ENCODE peak calls at places on chromosomes 12 and 14, in nine cellular contexts. C is naive thymus-derived CD8-positive, alpha-beta T cell; L is osteocyte; Q is HTR-8/SVneo; A is HS-5; B is IMR-90; N is ecto neural progenitor cell; G is T-cell; M is AG09309. D is an unnamed sample.
A peak's percentile ranks its signal among the peaks of the same experiment; 100 is the strongest.

GRCh38 chr14:105532735-105533141 is 6.4 kb downstream of the TMEM121 start:
- DNase-seq in Q (no peak), C (no peak), N (no peak), M (no peak), B (no peak), L (no peak), A (no peak), G (no peak), D (no peak)

GRCh38 chr12:132362966-132363660 is 33.7 kb upstream of the GALNT9 start:
- DNase-seq in B (no peak), G (no peak), M (no peak), A (no peak), N (no peak), C (no peak), L (no peak), Q (no peak), D (no peak)

GRCh38 chr12:5586201-5586600 is 154.3 kb downstream of the NTF3 start:
- DNase-seq in C (no peak), A (no peak), N (no peak), L (no peak), Q (no peak), G (no peak), M (peak; percentile 32), B (peak; percentile 71), D (peak; percentile 19)

GRCh38 chr14:65131176-65131765 is 29.0 kb upstream of the MAX start:
- DNase-seq in A (peak; percentile 31), C (no peak), Q (peak; percentile 96), G (no peak), B (peak; percentile 84), N (no peak), L (no peak), M (peak; percentile 90), D (no peak)

GRCh38 chr14:32593290-32593942 is 264.3 kb downstream of the AKAP6 start:
- DNase-seq in M (peak; percentile 84), Q (peak; percentile 10), A (peak; percentile 74), L (no peak), N (no peak), G (no peak), B (peak; percentile 69), C (no peak), D (no peak)

GRCh38 chr14:103687712-103688111 is 27.5 kb downstream of the XRCC3 start:
- DNase-seq in L (no peak), Q (no peak), B (no peak), N (no peak), A (no peak), C (no peak), G (no peak), M (no peak), D (no peak)

GRCh38 chr12:120381752-120382419 is 12.9 kb upstream of the MSI1 start:
- DNase-seq in N (no peak), Q (no peak), M (no peak), B (peak; percentile 77), L (no peak), A (no peak), G (no peak), C (no peak), D (no peak)

GRCh38 chr12:103645202-103645601 is 58.1 kb downstream of the STAB2 start:
- DNase-seq in G (no peak), M (peak; percentile 14), C (no peak), B (peak; percentile 33), N (no peak), Q (no peak), L (no peak), A (no peak), D (no peak)

GRCh38 chr12:98896938-98897337 is 251.8 kb downstream of the APAF1 start:
- DNase-seq in L (no peak), M (no peak), B (peak; percentile 4), Q (no peak), G (no peak), N (no peak), A (no peak), C (no peak), D (no peak)

GRCh38 chr12:128864516-128865186 is 11.4 kb downstream of the GLT1D1 start:
- DNase-seq in M (no peak), A (no peak), C (no peak), L (no peak), Q (no peak), B (no peak), G (no peak), N (no peak), D (no peak)

GRCh38 chr14:64611358-64612020 is 61.7 kb downstream of the PPP1R36 start:
- DNase-seq in A (no peak), G (no peak), N (no peak), B (peak; percentile 61), C (no peak), L (no peak), M (no peak), Q (no peak), D (no peak)

GRCh38 chr12:64181504-64182291 is 40.4 kb downstream of the KICS2 start:
- DNase-seq in G (no peak), B (peak; percentile 99), N (no peak), M (peak; percentile 88), A (peak; percentile 99), C (no peak), L (no peak), Q (peak; percentile 72), D (peak; percentile 94)

GRCh38 chr12:68352067-68352466 is 19.9 kb upstream of the MDM1 start:
- DNase-seq in Q (no peak), L (no peak), M (no peak), C (no peak), N (no peak), A (peak; percentile 53), G (no peak), B (peak; percentile 77), D (no peak)